ENCODE peak calls at places on chromosomes 2 and 18, in nine cellular contexts. X, Y, E, F, R, I, O, D and P are unnamed samples.
A peak's percentile ranks its signal among the peaks of the same experiment; 100 is the strongest.

GRCh38 chr18:51164327-51165290 is 32.9 kb downstream of the MEX3C start:
- DNase-seq in X (no peak), Y (no peak), E (no peak), F (no peak), R (no peak), I (no peak), O (peak; percentile 22), D (no peak), P (no peak)

GRCh38 chr2:119015849-119016248 is 73.9 kb downstream of the MARCO start:
- DNase-seq in X (no peak), Y (no peak), E (no peak), F (no peak), R (no peak), I (no peak), O (no peak), D (no peak), P (no peak)

GRCh38 chr2:111178730-111179405 is 58.2 kb downstream of the BCL2L11 start:
- DNase-seq in X (no peak), Y (peak; percentile 38), E (peak; percentile 41), F (no peak), R (peak; percentile 49), I (no peak), O (no peak), D (no peak), P (no peak)

GRCh38 chr2:177242136-177242987 is 22.2 kb downstream of the NFE2L2 start:
- DNase-seq in X (peak; percentile 70), Y (no peak), E (no peak), F (peak; percentile 99), R (no peak), I (no peak), O (no peak), D (no peak), P (no peak)

GRCh38 chr18:55328301-55328700 is 259.7 kb downstream of the TCF4 start:
- DNase-seq in X (no peak), Y (no peak), E (no peak), F (no peak), R (no peak), I (no peak), O (no peak), D (no peak), P (no peak)

GRCh38 chr2:137220438-137220998 is 455.2 kb downstream of the THSD7B start:
- DNase-seq in X (no peak), Y (no peak), E (no peak), F (no peak), R (no peak), I (no peak), O (no peak), D (no peak), P (no peak)

GRCh38 chr2:70385966-70386595 is 84.2 kb upstream of the FAM136A start:
- DNase-seq in X (no peak), Y (no peak), E (no peak), F (no peak), R (no peak), I (no peak), O (no peak), D (no peak), P (no peak)

GRCh38 chr2:65691816-65692215 is 259.4 kb upstream of the SPRED2 start:
- DNase-seq in X (no peak), Y (no peak), E (no peak), F (no peak), R (no peak), I (no peak), O (no peak), D (no peak), P (no peak)

GRCh38 chr2:54999182-54999581 is 51.1 kb downstream of the RTN4 start:
- DNase-seq in X (no peak), Y (no peak), E (no peak), F (no peak), R (no peak), I (no peak), O (peak; percentile 14), D (peak; percentile 34), P (peak; percentile 21)

DNA sequence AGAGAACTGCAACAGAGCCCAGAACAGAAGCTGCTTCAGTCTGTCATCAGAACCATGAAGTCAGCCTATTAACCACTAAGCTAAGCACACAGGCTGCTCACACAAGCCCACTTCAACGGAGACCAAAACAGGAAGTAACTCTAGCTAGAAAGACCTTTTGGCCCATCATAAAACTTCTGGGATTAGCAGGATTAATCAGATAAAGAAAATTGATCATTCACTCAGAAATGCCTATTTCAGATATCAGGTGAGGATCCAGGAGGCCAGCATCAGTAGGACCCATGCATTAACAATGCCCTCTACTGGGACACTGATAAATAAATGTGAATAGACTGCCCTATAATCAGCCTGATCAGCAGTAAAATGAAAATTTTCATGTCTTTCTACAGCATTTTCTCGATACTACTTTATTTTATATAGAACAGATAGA is 101.4 kb downstream of the WDPCP start:
- DNase-seq in X (no peak), Y (no peak), E (no peak), F (no peak), R (no peak), I (no peak), O (no peak), D (no peak), P (no peak)
- TF ChIP-seq CTCF in X (no peak), Y (no peak), E (no peak), F (no peak), R (no peak), I (no peak), O (peak; percentile 39), D (no peak), P (no peak)

GRCh38 chr2:62199392-62200125 is 3.6 kb downstream of the B3GNT2 start:
- DNase-seq in X (no peak), Y (no peak), E (no peak), F (peak; percentile 45), R (no peak), I (no peak), O (no peak), D (no peak), P (no peak)
- H3K4me1 ChIP-seq in X (no peaks in the 10 kb centered on the region), Y (peaks cover 3% of the 10 kb centered on the region), E (peaks cover 86% of the 10 kb centered on the region), F (peaks cover 34% of the 10 kb centered on the region), R (peaks cover 12% of the 10 kb centered on the region), I (peaks cover 8% of the 10 kb centered on the region), O (peaks cover 64% of the 10 kb centered on the region), D (peaks cover 13% of the 10 kb centered on the region), P (no peaks in the 10 kb centered on the region)

DNA sequence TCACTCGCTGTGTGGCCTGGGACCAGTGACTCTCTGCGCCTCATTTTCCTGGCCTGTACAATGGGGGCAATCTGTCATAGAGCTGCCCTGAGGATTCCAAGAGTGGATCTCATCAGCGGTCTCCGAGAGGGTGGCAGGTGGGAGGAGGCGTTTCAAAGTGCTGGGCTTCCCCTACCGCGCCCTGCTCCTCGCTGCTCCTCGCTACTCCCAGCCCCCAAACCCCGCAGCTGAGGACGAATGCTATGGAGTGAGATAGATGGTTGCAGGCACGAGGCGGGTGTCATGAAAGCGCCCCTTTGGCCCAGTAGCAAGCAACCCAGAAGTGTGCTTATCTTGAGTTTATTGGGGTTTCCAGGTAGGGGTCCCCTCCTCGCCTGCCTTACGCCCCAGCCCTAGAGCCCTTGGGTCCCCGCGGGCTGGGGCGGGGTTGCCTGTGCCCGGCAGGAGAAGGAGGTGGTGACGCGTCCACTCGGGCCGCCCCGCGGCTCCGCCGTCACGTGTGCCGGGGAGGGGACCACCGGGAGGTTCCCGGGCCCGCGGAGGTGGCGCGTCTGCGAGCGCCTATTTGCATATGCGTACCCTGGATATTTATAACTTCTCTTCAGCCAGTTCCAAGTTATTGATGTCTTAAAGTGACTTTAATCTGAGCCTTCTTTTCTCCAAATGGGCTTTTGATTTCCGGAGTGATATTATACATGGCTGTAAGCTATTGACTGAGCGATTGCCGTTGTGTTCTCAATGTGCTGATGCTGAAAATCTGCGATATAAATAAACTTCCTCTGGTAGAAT is 263.8 kb downstream of the ATAD2B start:
- DNase-seq in X (peak; percentile 22), Y (peak; percentile 22), E (no peak), F (no peak), R (no peak), I (no peak), O (no peak), D (no peak), P (peak; percentile 26)
- H3K4me3 ChIP-seq in X (peak overlapping the region; percentile 14), Y (no peak overlapping the region), E (no peak overlapping the region), F (no peak overlapping the region), R (no peak overlapping the region), I (peak overlapping the region; percentile 38), O (no peak overlapping the region), D (no peak overlapping the region), P (peak overlapping the region; percentile 8)

DNA sequence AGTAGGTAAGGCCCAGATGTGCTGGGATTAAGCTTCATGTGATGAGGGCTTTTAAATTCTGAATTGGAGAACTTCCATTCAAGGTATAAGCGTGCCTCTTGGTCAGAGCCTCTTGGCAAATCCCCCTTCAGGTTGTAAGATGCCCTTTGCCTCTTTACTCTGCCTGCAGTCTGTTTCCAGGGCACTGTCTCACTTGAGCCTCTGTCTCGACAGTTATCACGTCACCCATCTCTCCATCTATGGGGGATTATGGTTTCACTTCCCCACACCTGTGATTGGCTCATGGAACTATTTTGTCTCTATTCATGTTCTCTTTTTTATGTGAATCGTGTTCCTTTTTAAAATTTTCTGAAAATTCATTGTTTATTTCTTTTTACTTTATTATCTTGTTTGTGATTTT is 51.7 kb downstream of the COA5 start:
- DNase-seq in X (no peak), Y (no peak), E (peak; percentile 27), F (no peak), R (no peak), I (no peak), O (peak; percentile 88), D (no peak), P (no peak)
- TF ChIP-seq CTCF in X (no peak), Y (no peak), E (no peak), F (no peak), R (no peak), I (no peak), O (no peak), D (no peak), P (no peak)

GRCh38 chr2:199603748-199604291 is 146.1 kb upstream of the SATB2 start:
- DNase-seq in X (no peak), Y (no peak), E (no peak), F (no peak), R (no peak), I (no peak), O (no peak), D (no peak), P (no peak)
- H3K4me1 ChIP-seq in X (no peaks in the 10 kb centered on the region), Y (no peaks in the 10 kb centered on the region), E (peaks cover 8% of the 10 kb centered on the region), F (no peaks in the 10 kb centered on the region), R (no peaks in the 10 kb centered on the region), I (no peaks in the 10 kb centered on the region), O (no peaks in the 10 kb centered on the region), D (no peaks in the 10 kb centered on the region), P (no peaks in the 10 kb centered on the region)

GRCh38 chr2:217935901-217936684 is 66.7 kb downstream of the TNS1 start:
- DNase-seq in X (no peak), Y (no peak), E (no peak), F (no peak), R (peak; percentile 18), I (no peak), O (no peak), D (no peak), P (no peak)

GRCh38 chr2:217933326-217933993 is 69.3 kb downstream of the TNS1 start:
- DNase-seq in X (no peak), Y (no peak), E (no peak), F (no peak), R (no peak), I (no peak), O (no peak), D (no peak), P (no peak)

GRCh38 chr2:217936952-217937351 is 65.8 kb downstream of the TNS1 start:
- DNase-seq in X (no peak), Y (no peak), E (no peak), F (no peak), R (no peak), I (no peak), O (no peak), D (no peak), P (no peak)

GRCh38 chr2:217934321-217935131 is 68.3 kb downstream of the TNS1 start:
- DNase-seq in X (no peak), Y (peak; percentile 47), E (no peak), F (no peak), R (peak; percentile 42), I (no peak), O (no peak), D (peak; percentile 89), P (no peak)

GRCh38 chr2:217935245-217935879 is 67.4 kb downstream of the TNS1 start:
- DNase-seq in X (no peak), Y (no peak), E (no peak), F (no peak), R (peak; percentile 24), I (no peak), O (no peak), D (no peak), P (no peak)
- H3K4me3 ChIP-seq in X (no peak overlapping the region), Y (no peak overlapping the region), E (peak overlapping the region; percentile 16), F (no peak overlapping the region), R (no peak overlapping the region), I (peak overlapping the region; percentile 57), O (no peak overlapping the region), D (no peak overlapping the region), P (peak overlapping the region; percentile 6)